ENCODE peak calls at places on chromosomes 16 and 17, in four cellular contexts. A, D, F and G are unnamed samples.

GRCh38 chr16:31329671-31330552 is 25.1 kb upstream of the ITGAX start:
- DNase-seq in A (no peak), D (no peak), F (no peak), G (no peak)

GRCh38 chr17:44910231-44911106 is 4.8 kb downstream of the GFAP start:
- DNase-seq in A (no peak), D (no peak), F (no peak), G (no peak)

GRCh38 chr16:54432481-54433229 is 146.1 kb upstream of the IRX3 start:
- DNase-seq in A (no peak), D (no peak), F (no peak), G (no peak)

GRCh38 chr17:8138672-8139371 is 13.4 kb downstream of the PER1 start:
- DNase-seq in A (peak; percentile 98), D (peak; percentile 94), F (peak; percentile 73), G (peak; percentile 99)

GRCh38 chr17:79544142-79544914 is 66.5 kb downstream of the RBFOX3 start:
- DNase-seq in A (no peak), D (no peak), F (no peak), G (no peak)

GRCh38 chr17:77490361-77491183 is 349.8 kb downstream of the SEC14L1 start:
- DNase-seq in A (no peak), D (no peak), F (no peak), G (no peak)

GRCh38 chr16:23408242-23409201 is 44.5 kb downstream of the COG7 start:
- DNase-seq in A (peak; percentile 78), D (no peak), F (no peak), G (no peak)

GRCh38 chr16:74448990-74449389 is 27.7 kb upstream of the CLEC18B start:
- DNase-seq in A (peak; percentile 95), D (no peak), F (no peak), G (peak; percentile 59)

GRCh38 chr16:77611386-77611785 is 110.9 kb upstream of the NUDT7 start:
- DNase-seq in A (no peak), D (no peak), F (no peak), G (no peak)

GRCh38 chr17:73288534-73289302 is 23.1 kb downstream of the CDC42EP4 start:
- DNase-seq in A (no peak), D (no peak), F (peak; percentile 75), G (peak; percentile 50)

GRCh38 chr16:27482397-27483082 is 67.2 kb downstream of the GTF3C1 start:
- DNase-seq in A (no peak), D (no peak), F (no peak), G (no peak)

GRCh38 chr17:52756739-52757138 is 598.2 kb upstream of the CA10 start:
- DNase-seq in A (no peak), D (no peak), F (no peak), G (no peak)

GRCh38 chr17:27888945-27889344 is 4.2 kb downstream of the LYRM9 start:
- DNase-seq in A (peak; percentile 4), D (no peak), F (no peak), G (no peak)

GRCh38 chr17:39923836-39924690 is 3.3 kb downstream of the ORMDL3 start:
- DNase-seq in A (peak; percentile 49), D (no peak), F (no peak), G (no peak)

GRCh38 chr17:980406-981291 is 1.1 kb upstream of the NXN start:
- DNase-seq in A (peak; percentile 82), D (peak; percentile 33), F (peak; percentile 24), G (peak; percentile 77)

GRCh38 chr16:49437344-49437743 is 63.7 kb downstream of the C16orf78 start:
- DNase-seq in A (no peak), D (no peak), F (no peak), G (no peak)
- H3K4me2 ChIP-seq in A (no peak overlapping the region), D (no peak overlapping the region), F (no peak overlapping the region), G (no peak overlapping the region)

DNA sequence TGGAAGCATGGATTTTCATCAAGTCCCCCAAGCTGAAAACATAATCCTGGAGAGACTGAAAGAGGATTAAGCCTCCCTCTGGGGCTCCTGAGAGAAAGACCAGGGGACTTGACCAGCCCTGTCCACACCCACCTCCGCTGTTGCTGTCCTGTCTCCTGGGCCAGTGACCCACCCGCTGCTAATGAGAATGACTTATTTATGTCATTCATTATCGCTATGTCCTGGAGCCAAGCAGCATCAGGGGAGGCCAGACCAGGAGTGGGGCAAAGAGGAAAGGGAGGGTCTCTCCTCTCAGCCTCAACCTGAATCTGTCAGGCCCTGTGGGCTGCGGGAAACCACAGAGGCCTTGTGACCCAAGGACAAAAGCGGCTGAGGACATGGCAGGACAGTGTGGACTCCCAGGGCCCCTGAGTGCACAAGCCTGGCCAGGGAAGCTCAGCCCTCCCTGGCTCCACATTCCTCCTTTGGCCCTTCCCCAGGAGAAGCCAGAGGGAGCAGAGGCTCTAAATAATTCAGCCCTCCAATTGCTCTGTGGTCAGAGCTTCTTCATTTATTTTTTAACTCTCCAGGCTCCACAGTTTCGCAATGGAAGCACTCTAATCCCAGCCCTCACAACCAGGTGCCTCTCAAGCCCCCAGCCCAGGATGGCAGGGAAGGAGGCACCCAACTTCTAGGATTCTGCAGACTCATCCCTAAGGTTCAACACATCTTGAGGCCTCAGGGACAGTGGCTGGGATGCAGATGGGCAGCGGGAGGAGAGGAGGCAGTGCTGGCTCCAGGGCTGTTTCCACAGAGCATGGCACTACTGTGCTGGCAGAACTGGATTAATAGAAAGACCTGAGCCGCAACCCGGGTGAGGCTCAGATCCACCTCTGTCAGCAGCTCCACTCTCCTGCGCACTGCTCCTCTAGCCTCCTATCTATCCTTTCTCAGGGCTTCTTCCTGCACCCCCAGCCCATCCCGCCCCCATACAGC is 19.1 kb downstream of the CUEDC1 start:
- DNase-seq in A (peak; percentile 55), D (no peak), F (no peak), G (no peak)
- TF ChIP-seq ELK1 in A (no peak), D (no peak), F (no peak), G (no peak)

GRCh38 chr17:55731586-55732250 is 9.1 kb upstream of the TMEM100 start:
- DNase-seq in A (peak; percentile 36), D (no peak), F (peak; percentile 17), G (no peak)
- H3K4me2 ChIP-seq in A (peak overlapping the region; percentile 48), D (no peak overlapping the region), F (peak overlapping the region; percentile 76), G (no peak overlapping the region)

GRCh38 chr17:35742896-35743477 is 10.1 kb downstream of the GAS2L2 start:
- DNase-seq in A (no peak), D (no peak), F (no peak), G (no peak)

GRCh38 chr17:35740997-35741931 is 9.8 kb downstream of the RASL10B start:
- DNase-seq in A (no peak), D (no peak), F (peak; percentile 79), G (no peak)

GRCh38 chr17:35742496-35742895 is 10.5 kb downstream of the GAS2L2 start:
- DNase-seq in A (no peak), D (no peak), F (no peak), G (no peak)

GRCh38 chr17:35738519-35739133 is 7.2 kb downstream of the RASL10B start:
- DNase-seq in A (no peak), D (no peak), F (no peak), G (no peak)

DNA sequence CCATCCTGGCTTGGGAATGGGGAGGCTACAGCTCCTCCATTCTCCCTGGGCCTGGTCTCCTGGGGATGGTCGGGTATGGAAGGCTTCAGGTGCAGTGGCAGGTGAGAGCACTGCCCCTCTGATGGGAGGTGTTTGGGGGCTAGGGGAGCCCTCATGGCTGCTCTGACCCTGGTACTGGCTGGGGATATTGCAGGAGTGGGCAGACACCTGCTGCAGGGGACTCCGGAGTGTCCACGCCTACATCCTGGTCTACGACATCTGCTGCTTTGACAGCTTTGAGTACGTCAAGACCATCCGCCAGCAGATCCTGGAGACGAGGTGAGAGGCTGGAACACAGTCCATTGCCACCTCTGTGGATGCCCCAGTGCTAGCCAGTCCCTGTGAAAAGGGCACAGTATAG is 8.8 kb downstream of the RASL10B start:
- DNase-seq in A (no peak), D (no peak), F (no peak), G (no peak)
- TF ChIP-seq ELK1 in A (no peak), D (no peak), F (no peak), G (no peak)

GRCh38 chr16:5619314-5619713 is 521.7 kb upstream of the EEF2KMT start:
- DNase-seq in A (no peak), D (no peak), F (no peak), G (no peak)
- H3K4me2 ChIP-seq in A (no peak overlapping the region), D (no peak overlapping the region), F (no peak overlapping the region), G (no peak overlapping the region)

GRCh38 chr16:82523786-82524185 is 103.0 kb upstream of the CDH13 start:
- DNase-seq in A (no peak), D (no peak), F (no peak), G (no peak)
- TF ChIP-seq ELK1 in A (no peak), D (no peak), F (no peak), G (no peak)

GRCh38 chr16:88970095-88970494 is 6.9 kb downstream of the CBFA2T3 start:
- DNase-seq in A (no peak), D (no peak), F (no peak), G (no peak)
- H3K4me2 ChIP-seq in A (no peak overlapping the region), D (peak overlapping the region; percentile 96), F (no peak overlapping the region), G (no peak overlapping the region)

GRCh38 chr16:56354016-56354415 is 71.3 kb downstream of the AMFR start:
- DNase-seq in A (no peak), D (no peak), F (no peak), G (no peak)
- TF ChIP-seq ELK1 in A (no peak), D (no peak), F (no peak), G (no peak)

DNA sequence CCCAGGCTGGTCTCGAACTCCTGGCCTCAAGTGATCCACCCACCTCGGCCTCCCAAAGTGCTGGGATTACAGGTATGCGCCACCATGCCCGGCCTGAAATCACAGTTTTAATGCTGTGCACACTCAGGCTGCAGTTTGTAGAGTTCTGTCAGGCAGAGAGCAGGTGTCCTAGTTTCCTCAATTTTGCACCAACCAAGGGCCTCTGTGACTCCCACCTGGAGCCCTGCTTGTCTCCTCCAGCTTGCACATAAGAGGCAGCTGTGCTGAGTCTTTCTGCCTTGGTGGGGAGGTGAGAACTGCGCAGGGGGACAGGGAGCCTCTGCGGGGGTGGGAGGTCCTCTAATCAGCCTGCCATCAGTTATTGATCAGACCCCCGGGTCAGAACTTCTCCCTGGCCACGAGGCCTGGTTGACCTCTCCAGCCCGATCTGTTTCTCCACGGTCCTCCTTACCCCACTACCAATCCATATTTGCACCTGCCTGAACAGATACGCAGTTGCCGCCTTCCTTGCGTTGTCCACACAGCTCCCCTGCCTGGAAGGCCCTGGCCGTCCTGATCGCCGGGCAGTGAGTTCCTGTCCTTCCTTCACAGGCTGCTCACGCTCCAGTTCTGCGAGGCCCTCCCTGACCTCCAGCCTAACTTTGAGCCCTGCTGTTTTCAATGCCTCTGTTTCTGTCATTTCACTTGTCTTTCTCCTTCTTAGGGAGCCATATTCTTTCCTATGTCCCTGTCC is 48.1 kb upstream of the SIAH1 start:
- DNase-seq in A (no peak), D (no peak), F (no peak), G (no peak)
- H3K4me2 ChIP-seq in A (no peak overlapping the region), D (no peak overlapping the region), F (no peak overlapping the region), G (no peak overlapping the region)